ENCODE peak calls at places on chromosomes 2 and 18, in seven cellular contexts. Q, V, D, B, T, F and K are unnamed samples.

GRCh38 chr2:133734699-133735098 is 166.4 kb upstream of the NCKAP5 start:
- DNase-seq in D (no peak), Q (no peak), V (no peak), T (no peak), F (peak), B (no peak), K (no peak)

GRCh38 chr2:187982668-187983067 is 309.0 kb upstream of the GULP1 start:
- DNase-seq in T (no peak), V (peak), D (no peak), Q (no peak), F (peak), B (no peak), K (no peak)

GRCh38 chr2:174778479-174778962 is 14.2 kb upstream of the CHRNA1 start:
- DNase-seq in T (no peak), D (no peak), V (peak), Q (no peak), B (peak), F (peak), K (no peak)

GRCh38 chr2:100780203-100781008 is 39.5 kb upstream of the NPAS2 start:
- DNase-seq in T (no peak), Q (no peak), B (no peak), D (no peak), F (peak), V (no peak), K (no peak)

GRCh38 chr18:5058768-5059539 is 138.1 kb downstream of the AKAIN1 start:
- DNase-seq in T (no peak), V (peak), F (no peak), D (peak), Q (no peak), B (no peak), K (peak)

GRCh38 chr2:238100049-238100820 is at the start of gene ESPNL:
- DNase-seq in F (no peak), D (no peak), Q (no peak), B (peak), V (no peak), T (no peak), K (no peak)

GRCh38 chr2:217254111-217254510 is 394.2 kb upstream of the TNP1 start:
- DNase-seq in T (no peak), B (no peak), D (no peak), V (no peak), F (no peak), Q (no peak), K (no peak)

GRCh38 chr2:115208493-115209164 is 766.2 kb downstream of the DPP10 start:
- DNase-seq in F (no peak), D (no peak), B (no peak), V (no peak), T (no peak), Q (no peak), K (no peak)

GRCh38 chr2:240231838-240232244 is 91.4 kb upstream of the OTOS start:
- DNase-seq in B (peak), Q (no peak), F (no peak), D (no peak), T (no peak), V (no peak), K (no peak)

GRCh38 chr18:31233550-31234306 is 71.1 kb upstream of the DSC1 start:
- DNase-seq in B (no peak), F (peak), D (no peak), V (peak), Q (no peak), T (no peak), K (no peak)

GRCh38 chr2:16869711-16870110 is 204.1 kb upstream of the CYRIA start:
- DNase-seq in V (no peak), Q (no peak), F (no peak), B (no peak), D (no peak), T (no peak), K (peak)

GRCh38 chr2:128395196-128395595 is 76.5 kb upstream of the HS6ST1 start:
- DNase-seq in V (no peak), D (no peak), F (no peak), T (no peak), Q (no peak), B (peak), K (no peak)